ENCODE peak calls at places on chromosome 20, in eight cellular contexts. L, Y, G, N, H, O, U and I are unnamed samples.
A peak's percentile ranks its signal among the peaks of the same experiment; 100 is the strongest.

GRCh38 chr20:25046181-25046641 is 11.7 kb downstream of the ACSS1 start:
- DNase-seq in N (no peak), H (no peak), L (no peak), O (peak; percentile 30), G (no peak), U (no peak), Y (peak; percentile 82), I (no peak)

GRCh38 chr20:9555781-9556180 is 41.4 kb downstream of the LAMP5 start:
- DNase-seq in N (peak; percentile 66), Y (no peak), O (no peak), L (peak; percentile 26), G (no peak), U (peak; percentile 34), H (no peak), I (peak; percentile 38)

GRCh38 chr20:30487947-30488926 is 769.2 kb upstream of the DEFB115 start:
- DNase-seq in H (no peak), G (no peak), U (no peak), Y (no peak), O (no peak), N (no peak), L (no peak), I (no peak)

GRCh38 chr20:43140719-43141118 is 49.0 kb downstream of the PTPRT start:
- DNase-seq in Y (no peak), U (no peak), H (no peak), G (no peak), N (no peak), L (no peak), O (no peak), I (no peak)

GRCh38 chr20:4012631-4013030 is 2.7 kb downstream of the RNF24 start:
- DNase-seq in O (no peak), G (no peak), U (no peak), H (peak; percentile 25), Y (no peak), N (no peak), L (peak; percentile 40), I (peak; percentile 15)

GRCh38 chr20:24736131-24736843 is 212.8 kb upstream of the CST7 start:
- DNase-seq in Y (no peak), U (no peak), G (no peak), L (no peak), O (no peak), H (no peak), N (no peak), I (no peak)

GRCh38 chr20:1417273-1417672 is 24.4 kb upstream of the FKBP1A start:
- DNase-seq in H (no peak), U (peak; percentile 100), G (peak; percentile 49), L (peak; percentile 75), O (no peak), N (peak; percentile 99), Y (no peak), I (peak; percentile 98)

GRCh38 chr20:50029697-50030428 is 47.1 kb downstream of the SNAI1 start:
- DNase-seq in N (peak; percentile 88), L (peak; percentile 92), Y (peak; percentile 90), O (peak; percentile 46), U (peak; percentile 99), H (peak; percentile 72), G (peak; percentile 89), I (peak; percentile 99)

GRCh38 chr20:61829526-61829925 is 236.2 kb downstream of the TAF4 start:
- DNase-seq in U (no peak), O (no peak), N (no peak), H (no peak), Y (peak; percentile 45), G (no peak), L (no peak), I (no peak)

GRCh38 chr20:23629017-23629541 is 8.7 kb downstream of the CST3 start:
- DNase-seq in G (no peak), O (peak; percentile 76), Y (no peak), N (peak; percentile 96), U (peak; percentile 72), H (no peak), L (peak; percentile 39), I (peak; percentile 78)